ENCODE peak calls at places on chromosomes 12 and 14, in four cellular contexts. O is NCI-H748 treated with DMSO at 0.1 percent for 48 hours, B is Karpas-422, A is fibroblast of mammary gland. L is an unnamed sample.

GRCh38 chr12:39272934-39273770 is 169.8 kb downstream of the KIF21A start:
- DNase-seq in O (peak; percentile 19), A (peak; percentile 42), B (peak; percentile 78), L (peak; percentile 27)

GRCh38 chr14:72332054-72332453 is 399.8 kb downstream of the RGS6 start:
- DNase-seq in A (no peak), B (no peak), O (no peak), L (no peak)

GRCh38 chr14:28468191-28469151 is 298.1 kb upstream of the FOXG1 start:
- DNase-seq in O (no peak), A (no peak), B (no peak), L (no peak)

GRCh38 chr14:75968461-75968860 is 13.3 kb downstream of the TGFB3 start:
- DNase-seq in O (no peak), B (no peak), A (peak; percentile 86), L (no peak)

GRCh38 chr12:49873361-49873934 is 30.3 kb downstream of the FAIM2 start:
- DNase-seq in A (peak; percentile 49), O (no peak), B (no peak), L (no peak)

GRCh38 chr12:5123921-5124320 is 80.2 kb downstream of the KCNA5 start:
- DNase-seq in A (no peak), O (no peak), B (no peak), L (no peak)

GRCh38 chr14:96634896-96635295 is 132.7 kb downstream of the PAPOLA start:
- DNase-seq in B (peak; percentile 75), O (no peak), A (no peak), L (no peak)

GRCh38 chr12:133202493-133203343 is 21.4 kb downstream of the ZNF268 start:
- DNase-seq in O (no peak), A (peak; percentile 26), B (no peak), L (no peak)

GRCh38 chr14:50944647-50945413 is 547 bp upstream of the PYGL start:
- DNase-seq in A (peak; percentile 55), O (peak; percentile 54), B (no peak), L (no peak)

GRCh38 chr12:24039113-24039525 is 89.6 kb upstream of the SOX5 start:
- DNase-seq in B (no peak), A (peak; percentile 99), O (no peak), L (no peak)

GRCh38 chr14:77615231-77616132 is 955 bp downstream of the SPTLC2 start:
- DNase-seq in A (peak; percentile 52), B (peak; percentile 78), O (peak; percentile 36), L (peak; percentile 10)